ENCODE peak calls at places on chromosomes 4 and X, in nine cellular contexts. One of them, this sample, is unnamed.

GRCh38 chrX:46627044-46627443 is 53.5 kb downstream of the CHST7 start:
- DNase-seq in substantia nigra: no peak
- DNase-seq in WERI-Rb-1: no peak
- DNase-seq in HT1080: no peak
- DNase-seq in T-cell: no peak
- DNase-seq in SJSA1: no peak
- DNase-seq in M059J: no peak
- DNase-seq in aorta: no peak
- DNase-seq in HS-5: no peak
- DNase-seq in this sample: no peak

GRCh38 chrX:94831364-94831763 is 1157.4 kb downstream of the FAM133A start:
- DNase-seq in SJSA1: no peak
- DNase-seq in HT1080: no peak
- DNase-seq in M059J: peak; percentile 1
- DNase-seq in WERI-Rb-1: no peak
- DNase-seq in HS-5: no peak
- DNase-seq in aorta: no peak
- DNase-seq in T-cell: no peak
- DNase-seq in substantia nigra: no peak
- DNase-seq in this sample: no peak

GRCh38 chrX:12497832-12498591 is 293.2 kb upstream of the PRPS2 start:
- DNase-seq in HT1080: no peak
- DNase-seq in substantia nigra: no peak
- DNase-seq in SJSA1: no peak
- DNase-seq in WERI-Rb-1: peak; percentile 17
- DNase-seq in HS-5: no peak
- DNase-seq in T-cell: no peak
- DNase-seq in M059J: peak; percentile 2
- DNase-seq in aorta: no peak
- DNase-seq in this sample: no peak

GRCh38 chrX:19852014-19853005 is 35.1 kb downstream of the SH3KBP1 start:
- DNase-seq in HT1080: peak; percentile 70
- DNase-seq in substantia nigra: no peak
- DNase-seq in SJSA1: no peak
- DNase-seq in T-cell: no peak
- DNase-seq in M059J: peak; percentile 85
- DNase-seq in HS-5: no peak
- DNase-seq in aorta: no peak
- DNase-seq in WERI-Rb-1: no peak
- DNase-seq in this sample: no peak

GRCh38 chr4:54784188-54784671 is 126.5 kb downstream of the KIT start:
- DNase-seq in substantia nigra: peak; percentile 80
- DNase-seq in HT1080: peak; percentile 2
- DNase-seq in SJSA1: no peak
- DNase-seq in T-cell: no peak
- DNase-seq in HS-5: peak; percentile 68
- DNase-seq in WERI-Rb-1: no peak
- DNase-seq in aorta: peak; percentile 91
- DNase-seq in M059J: peak; percentile 24
- DNase-seq in this sample: no peak

GRCh38 chr4:16991455-16991854 is 93.0 kb upstream of the LDB2 start:
- DNase-seq in SJSA1: no peak
- DNase-seq in HS-5: no peak
- DNase-seq in HT1080: no peak
- DNase-seq in substantia nigra: no peak
- DNase-seq in M059J: no peak
- DNase-seq in T-cell: no peak
- DNase-seq in aorta: no peak
- DNase-seq in WERI-Rb-1: no peak
- DNase-seq in this sample: no peak

GRCh38 chrX:69289839-69290123 is 124.5 kb upstream of the PJA1 start:
- DNase-seq in T-cell: no peak
- DNase-seq in substantia nigra: no peak
- DNase-seq in aorta: no peak
- DNase-seq in SJSA1: no peak
- DNase-seq in HS-5: no peak
- DNase-seq in WERI-Rb-1: no peak
- DNase-seq in M059J: no peak
- DNase-seq in HT1080: no peak
- DNase-seq in this sample: no peak

GRCh38 chr4:33685939-33686338 is 2558.4 kb downstream of the ARAP2 start:
- DNase-seq in M059J: no peak
- DNase-seq in T-cell: no peak
- DNase-seq in WERI-Rb-1: no peak
- DNase-seq in substantia nigra: no peak
- DNase-seq in SJSA1: no peak
- DNase-seq in HT1080: no peak
- DNase-seq in aorta: no peak
- DNase-seq in HS-5: no peak
- DNase-seq in this sample: no peak

GRCh38 chr4:98838977-98839618 is 89.8 kb downstream of the EIF4E start:
- DNase-seq in HT1080: peak; percentile 50
- DNase-seq in HS-5: no peak
- DNase-seq in WERI-Rb-1: peak; percentile 55
- DNase-seq in M059J: peak; percentile 63
- DNase-seq in substantia nigra: no peak
- DNase-seq in T-cell: no peak
- DNase-seq in SJSA1: no peak
- DNase-seq in aorta: no peak
- DNase-seq in this sample: peak; percentile 3

This sample was measured in H54.